ENCODE peak calls at places on chromosome 20, in nine cellular contexts. F is hypothalamus; I is cerebellum; T is stimulated activated CD4-positive, alpha-beta T cell treated with anti-CD3 and anti-CD28 coated beads, Interleukin-15, amount 100 ng/mL, for 1 hour; N is effector memory CD4-positive, alpha-beta T cell; U is central memory CD4-positive, alpha-beta T cell; O is neural progenitor cell; Y is M059J; M is KBM-7. S is an unnamed sample.

GRCh38 chr20:56893206-56893605 is 264.1 kb downstream of the TFAP2C start:
- DNase-seq in F (no peak), O (peak; percentile 47), I (no peak), N (no peak), Y (peak; percentile 42), U (no peak), M (peak; percentile 48), T (no peak), S (no peak)

GRCh38 chr20:3068986-3069900 is 2.2 kb upstream of the OXT start:
- DNase-seq in Y (peak; percentile 74), U (no peak), M (no peak), N (no peak), F (no peak), I (no peak), T (no peak), O (peak; percentile 23), S (no peak)

GRCh38 chr20:667351-668034 is 8.1 kb downstream of the SCRT2 start:
- DNase-seq in T (peak; percentile 28), O (peak; percentile 80), F (no peak), I (peak; percentile 45), N (peak; percentile 23), Y (peak; percentile 42), M (peak; percentile 46), U (peak; percentile 7), S (peak; percentile 58)

GRCh38 chr20:17680836-17681740 is 954 bp downstream of the RRBP1 start:
- DNase-seq in F (peak; percentile 58), I (peak; percentile 67), Y (peak; percentile 73), T (peak; percentile 57), N (peak; percentile 59), U (peak; percentile 70), O (peak; percentile 91), M (peak; percentile 58), S (peak; percentile 36)

GRCh38 chr20:45338121-45339030 is 9.8 kb downstream of the SDC4 start:
- DNase-seq in N (no peak), F (no peak), T (no peak), M (no peak), U (no peak), Y (no peak), O (no peak), I (no peak), S (no peak)

GRCh38 chr20:4592316-4593148 is 129.2 kb upstream of the PRND start:
- DNase-seq in F (no peak), Y (peak; percentile 87), U (peak; percentile 30), O (peak; percentile 75), M (peak; percentile 47), N (no peak), I (peak; percentile 23), T (peak; percentile 10), S (no peak)

GRCh38 chr20:31663838-31664695 is 26.4 kb downstream of the COX4I2 start:
- DNase-seq in O (no peak), M (no peak), U (no peak), Y (no peak), I (no peak), T (no peak), F (no peak), N (no peak), S (peak; percentile 63)

GRCh38 chr20:37316116-37316774 is 26.8 kb downstream of the MANBAL start:
- DNase-seq in O (peak; percentile 27), F (no peak), M (peak; percentile 89), I (no peak), U (no peak), N (no peak), T (no peak), Y (no peak), S (no peak)

GRCh38 chr20:38343107-38343797 is 3.0 kb upstream of the LBP start:
- DNase-seq in I (no peak), M (no peak), U (no peak), T (no peak), O (no peak), N (no peak), Y (peak; percentile 43), F (no peak), S (no peak)

GRCh38 chr20:63378115-63378429 is 16.9 kb upstream of the CHRNA4 start:
- DNase-seq in I (no peak), T (no peak), F (no peak), M (no peak), O (no peak), Y (no peak), N (no peak), U (no peak), S (no peak)

GRCh38 chr20:16241911-16242310 is 331.3 kb downstream of the KIF16B start:
- DNase-seq in M (no peak), F (no peak), Y (peak; percentile 46), O (no peak), U (no peak), I (peak; percentile 9), N (no peak), T (no peak), S (peak; percentile 35)

GRCh38 chr20:47187450-47188195 is 168.9 kb downstream of the ZMYND8 start:
- DNase-seq in T (no peak), O (no peak), Y (no peak), F (no peak), M (no peak), U (peak; percentile 25), I (no peak), N (no peak), S (no peak)

GRCh38 chr20:50286609-50287008 is 96.0 kb downstream of the CEBPB start:
- DNase-seq in Y (peak; percentile 77), I (no peak), F (no peak), U (no peak), O (no peak), N (no peak), M (no peak), T (no peak), S (no peak)